ENCODE peak calls at places on chromosome 19, in five cellular contexts. One of them, this sample, is unnamed.

GRCh38 chr19:37874784-37875183 is 31.6 kb downstream of the WDR87 start:
- DNase-seq in fibroblast of lung: peak; percentile 5
- DNase-seq in PC-3: no peak
- DNase-seq in Karpas-422: no peak
- DNase-seq in IMR-90: peak; percentile 59
- DNase-seq in this sample: peak; percentile 11

GRCh38 chr19:55913643-55914268 is 18.4 kb downstream of the NLRP13 start:
- DNase-seq in fibroblast of lung: no peak
- DNase-seq in PC-3: peak; percentile 39
- DNase-seq in Karpas-422: peak; percentile 77
- DNase-seq in IMR-90: no peak
- DNase-seq in this sample: no peak

GRCh38 chr19:45798995-45799517 is 6.4 kb upstream of the DMWD start:
- DNase-seq in fibroblast of lung: peak; percentile 79
- DNase-seq in PC-3: peak; percentile 65
- DNase-seq in Karpas-422: peak; percentile 79
- DNase-seq in IMR-90: peak; percentile 83
- DNase-seq in this sample: peak; percentile 92

GRCh38 chr19:47663911-47664771 is 49.1 kb upstream of the EHD2 start:
- DNase-seq in fibroblast of lung: peak; percentile 100
- DNase-seq in PC-3: peak; percentile 86
- DNase-seq in Karpas-422: no peak
- DNase-seq in IMR-90: peak; percentile 99
- DNase-seq in this sample: peak; percentile 98

GRCh38 chr19:30717381-30717780 is 345.2 kb downstream of the ZNF536 start:
- DNase-seq in fibroblast of lung: no peak
- DNase-seq in PC-3: no peak
- DNase-seq in Karpas-422: no peak
- DNase-seq in IMR-90: no peak
- DNase-seq in this sample: no peak

GRCh38 chr19:56253737-56254136 is 18.8 kb upstream of the EDDM13 start:
- DNase-seq in fibroblast of lung: peak; percentile 74
- DNase-seq in PC-3: peak; percentile 81
- DNase-seq in Karpas-422: peak; percentile 91
- DNase-seq in IMR-90: peak; percentile 71
- DNase-seq in this sample: peak; percentile 84

GRCh38 chr19:8686549-8686948 is 12.0 kb downstream of the ACTL9 start:
- DNase-seq in fibroblast of lung: no peak
- DNase-seq in PC-3: no peak
- DNase-seq in Karpas-422: no peak
- DNase-seq in IMR-90: no peak
- DNase-seq in this sample: no peak

GRCh38 chr19:51915324-51915867 is 10.6 kb upstream of the ZNF649 start:
- DNase-seq in fibroblast of lung: no peak
- DNase-seq in PC-3: no peak
- DNase-seq in Karpas-422: no peak
- DNase-seq in IMR-90: no peak
- DNase-seq in this sample: no peak

GRCh38 chr19:45153339-45154063 is 7.3 kb downstream of the NKPD1 start:
- DNase-seq in fibroblast of lung: peak; percentile 45
- DNase-seq in PC-3: no peak
- DNase-seq in Karpas-422: no peak
- DNase-seq in IMR-90: peak; percentile 48
- DNase-seq in this sample: peak; percentile 67

DNA sequence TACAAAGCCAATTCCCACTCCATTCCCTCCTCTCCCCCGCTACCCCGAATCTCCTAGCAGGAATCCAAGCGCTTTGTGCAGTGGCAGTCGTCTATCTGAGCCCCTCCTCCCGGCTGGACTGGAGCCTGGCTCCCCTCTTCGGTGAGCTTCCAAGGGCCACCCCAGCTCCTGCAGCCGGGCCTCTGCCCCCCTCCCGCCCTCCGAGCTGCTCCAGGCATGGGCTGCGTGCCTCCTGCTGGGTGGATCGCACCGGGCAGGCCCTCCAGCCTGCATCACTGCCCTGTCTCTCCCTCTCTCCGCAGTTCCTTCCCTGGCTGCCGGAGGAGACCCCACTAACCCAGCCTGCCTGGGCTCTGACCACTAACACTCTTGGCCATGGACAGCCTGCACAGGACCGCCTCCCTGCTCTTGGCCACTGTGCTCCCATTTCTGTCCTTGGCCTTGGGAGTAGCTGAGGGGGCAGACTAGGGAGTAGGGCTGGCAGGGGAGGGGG is 12.9 kb upstream of the LENG8 start:
- DNase-seq in fibroblast of lung: no peak
- DNase-seq in PC-3: no peak
- DNase-seq in Karpas-422: no peak
- DNase-seq in IMR-90: no peak
- DNase-seq in this sample: no peak
- H3K9ac ChIP-seq in fibroblast of lung: no peak overlapping the region
- H3K9ac ChIP-seq in PC-3: no peak overlapping the region
- H3K9ac ChIP-seq in Karpas-422: no peak overlapping the region
- H3K9ac ChIP-seq in IMR-90: no peak overlapping the region
- H3K9ac ChIP-seq in this sample: no peak overlapping the region

GRCh38 chr19:5271145-5271544 is 69.5 kb downstream of the PTPRS start:
- DNase-seq in fibroblast of lung: peak; percentile 10
- DNase-seq in PC-3: peak; percentile 37
- DNase-seq in Karpas-422: peak; percentile 68
- DNase-seq in IMR-90: no peak
- DNase-seq in this sample: peak; percentile 17
- H3K4me3 ChIP-seq in fibroblast of lung: no peak overlapping the region
- H3K4me3 ChIP-seq in PC-3: no peak overlapping the region
- H3K4me3 ChIP-seq in Karpas-422: no peak overlapping the region
- H3K4me3 ChIP-seq in IMR-90: no peak overlapping the region
- H3K4me3 ChIP-seq in this sample: no peak overlapping the region

DNA sequence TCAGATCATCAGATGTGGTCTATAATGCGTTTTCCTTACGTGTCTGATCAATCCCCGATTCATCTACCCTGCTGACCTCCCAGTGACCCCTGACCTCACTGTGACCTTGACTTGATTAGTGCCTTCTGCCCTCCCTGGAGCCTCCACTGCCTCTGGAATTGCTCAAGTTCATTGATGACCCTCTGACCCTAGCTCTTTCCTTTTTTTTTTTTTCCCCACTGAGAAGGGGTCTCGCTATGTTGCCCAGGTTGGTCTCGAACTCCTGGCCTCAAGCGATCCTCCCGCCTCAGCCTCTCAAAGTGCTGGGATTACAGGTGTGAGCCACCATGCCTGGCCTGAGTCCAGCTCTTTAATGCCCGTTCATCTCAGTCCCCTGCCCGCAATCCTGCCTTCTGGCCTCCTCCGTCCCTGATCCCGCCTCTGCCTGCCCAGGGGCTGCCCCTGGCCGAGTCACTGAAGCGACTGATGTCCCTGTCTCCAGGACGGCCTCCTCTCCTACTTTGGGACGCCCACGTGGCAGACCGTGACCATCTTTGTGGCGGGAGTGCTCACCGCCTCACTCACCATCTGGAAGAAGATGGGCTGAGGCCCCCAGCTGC is 4.0 kb upstream of the FTL start:
- DNase-seq in fibroblast of lung: no peak
- DNase-seq in PC-3: no peak
- DNase-seq in Karpas-422: no peak
- DNase-seq in IMR-90: no peak
- DNase-seq in this sample: no peak
- H3K9ac ChIP-seq in fibroblast of lung: no peak overlapping the region
- H3K9ac ChIP-seq in PC-3: no peak overlapping the region
- H3K9ac ChIP-seq in Karpas-422: no peak overlapping the region
- H3K9ac ChIP-seq in IMR-90: no peak overlapping the region
- H3K9ac ChIP-seq in this sample: no peak overlapping the region

DNA sequence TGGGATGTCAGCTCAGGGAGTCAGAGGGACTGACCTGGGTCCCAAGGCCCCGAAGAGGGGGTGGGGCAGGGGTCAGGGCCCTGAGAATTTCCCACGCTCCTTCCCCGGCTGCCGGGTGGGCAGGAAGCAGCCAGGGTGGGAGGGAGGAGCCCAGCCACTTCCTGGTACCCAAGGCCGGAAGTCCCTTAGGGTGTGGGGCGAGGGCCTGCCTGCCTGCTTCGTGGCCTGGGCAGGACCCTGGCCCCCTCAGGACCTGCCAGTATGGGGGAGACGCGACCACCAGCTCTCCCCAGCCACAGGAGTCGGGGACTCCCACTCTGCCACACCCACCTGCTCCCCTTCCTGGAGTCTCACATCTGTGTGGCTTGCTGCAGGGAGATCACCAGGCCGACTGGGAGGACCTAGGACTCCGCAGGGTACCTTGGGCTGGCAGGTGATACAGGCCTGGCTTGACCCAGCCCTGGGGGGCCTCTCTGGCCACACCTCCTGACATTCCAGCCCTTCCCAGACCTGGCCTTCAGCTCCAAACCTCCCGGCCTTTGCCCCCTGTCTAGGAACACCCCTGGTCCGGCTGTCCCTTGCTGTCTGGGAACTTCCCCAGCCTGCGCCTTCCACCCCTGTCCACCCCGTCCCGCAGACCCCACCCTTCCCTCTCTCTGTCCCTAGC is 9.8 kb upstream of the CIRBP start:
- DNase-seq in fibroblast of lung: peak; percentile 71
- DNase-seq in PC-3: peak; percentile 38
- DNase-seq in Karpas-422: peak; percentile 88
- DNase-seq in IMR-90: peak; percentile 51
- DNase-seq in this sample: peak; percentile 52
- H3K4me3 ChIP-seq in fibroblast of lung: no peak overlapping the region
- H3K4me3 ChIP-seq in PC-3: no peak overlapping the region
- H3K4me3 ChIP-seq in Karpas-422: peak overlapping the region; percentile 68
- H3K4me3 ChIP-seq in IMR-90: no peak overlapping the region
- H3K4me3 ChIP-seq in this sample: peak overlapping the region; percentile 15

DNA sequence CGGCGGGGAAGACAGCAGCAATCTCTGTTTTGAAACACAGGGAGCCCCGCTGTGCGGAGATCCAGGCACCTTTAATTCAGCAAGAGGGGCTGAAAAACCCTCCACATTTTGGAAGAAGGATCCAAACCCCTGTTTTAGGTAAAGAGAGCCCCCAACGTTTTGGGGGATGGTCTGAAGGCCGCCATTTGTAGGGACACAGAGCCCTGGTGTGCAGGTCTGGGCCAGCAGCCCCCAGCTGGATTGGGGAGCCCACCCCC is 3.5 kb upstream of the HOOK2 start:
- DNase-seq in fibroblast of lung: no peak
- DNase-seq in PC-3: no peak
- DNase-seq in Karpas-422: no peak
- DNase-seq in IMR-90: no peak
- DNase-seq in this sample: no peak
- H3K9ac ChIP-seq in fibroblast of lung: peak overlapping the region; percentile 87
- H3K9ac ChIP-seq in PC-3: peak overlapping the region; percentile 59
- H3K9ac ChIP-seq in Karpas-422: peak overlapping the region; percentile 86
- H3K9ac ChIP-seq in IMR-90: peak overlapping the region; percentile 56
- H3K9ac ChIP-seq in this sample: peak overlapping the region; percentile 92

GRCh38 chr19:42067315-42067888 is 2.6 kb downstream of the GRIK5 start:
- DNase-seq in fibroblast of lung: no peak
- DNase-seq in PC-3: no peak
- DNase-seq in Karpas-422: no peak
- DNase-seq in IMR-90: no peak
- DNase-seq in this sample: no peak

GRCh38 chr19:42068361-42068755 is 1.6 kb downstream of the GRIK5 start:
- DNase-seq in fibroblast of lung: no peak
- DNase-seq in PC-3: no peak
- DNase-seq in Karpas-422: no peak
- DNase-seq in IMR-90: no peak
- DNase-seq in this sample: no peak

GRCh38 chr19:42069619-42070293 is at the start of gene GRIK5:
- DNase-seq in fibroblast of lung: no peak
- DNase-seq in PC-3: no peak
- DNase-seq in Karpas-422: no peak
- DNase-seq in IMR-90: no peak
- DNase-seq in this sample: peak; percentile 7

GRCh38 chr19:42071247-42071646 is 1.2 kb upstream of the GRIK5 start:
- DNase-seq in fibroblast of lung: no peak
- DNase-seq in PC-3: no peak
- DNase-seq in Karpas-422: no peak
- DNase-seq in IMR-90: no peak
- DNase-seq in this sample: no peak

GRCh38 chr19:42068756-42069571 is 1.0 kb downstream of the GRIK5 start:
- DNase-seq in fibroblast of lung: no peak
- DNase-seq in PC-3: no peak
- DNase-seq in Karpas-422: no peak
- DNase-seq in IMR-90: no peak
- DNase-seq in this sample: no peak
- H3K4me3 ChIP-seq in fibroblast of lung: no peak overlapping the region
- H3K4me3 ChIP-seq in PC-3: no peak overlapping the region
- H3K4me3 ChIP-seq in Karpas-422: no peak overlapping the region
- H3K4me3 ChIP-seq in IMR-90: no peak overlapping the region
- H3K4me3 ChIP-seq in this sample: no peak overlapping the region

GRCh38 chr19:5352229-5352763 is 11.7 kb upstream of the PTPRS start:
- DNase-seq in fibroblast of lung: no peak
- DNase-seq in PC-3: peak; percentile 69
- DNase-seq in Karpas-422: no peak
- DNase-seq in IMR-90: peak; percentile 15
- DNase-seq in this sample: no peak
- H3K9ac ChIP-seq in fibroblast of lung: no peak overlapping the region
- H3K9ac ChIP-seq in PC-3: no peak overlapping the region
- H3K9ac ChIP-seq in Karpas-422: no peak overlapping the region
- H3K9ac ChIP-seq in IMR-90: no peak overlapping the region
- H3K9ac ChIP-seq in this sample: no peak overlapping the region

GRCh38 chr19:2289714-2290435 is 7.9 kb upstream of the PEAK3 start:
- DNase-seq in fibroblast of lung: no peak
- DNase-seq in PC-3: no peak
- DNase-seq in Karpas-422: peak; percentile 85
- DNase-seq in IMR-90: no peak
- DNase-seq in this sample: peak; percentile 33
- H3K4me3 ChIP-seq in fibroblast of lung: no peak overlapping the region
- H3K4me3 ChIP-seq in PC-3: peak overlapping the region; percentile 51
- H3K4me3 ChIP-seq in Karpas-422: peak overlapping the region; percentile 59
- H3K4me3 ChIP-seq in IMR-90: no peak overlapping the region
- H3K4me3 ChIP-seq in this sample: peak overlapping the region; percentile 54

DNA sequence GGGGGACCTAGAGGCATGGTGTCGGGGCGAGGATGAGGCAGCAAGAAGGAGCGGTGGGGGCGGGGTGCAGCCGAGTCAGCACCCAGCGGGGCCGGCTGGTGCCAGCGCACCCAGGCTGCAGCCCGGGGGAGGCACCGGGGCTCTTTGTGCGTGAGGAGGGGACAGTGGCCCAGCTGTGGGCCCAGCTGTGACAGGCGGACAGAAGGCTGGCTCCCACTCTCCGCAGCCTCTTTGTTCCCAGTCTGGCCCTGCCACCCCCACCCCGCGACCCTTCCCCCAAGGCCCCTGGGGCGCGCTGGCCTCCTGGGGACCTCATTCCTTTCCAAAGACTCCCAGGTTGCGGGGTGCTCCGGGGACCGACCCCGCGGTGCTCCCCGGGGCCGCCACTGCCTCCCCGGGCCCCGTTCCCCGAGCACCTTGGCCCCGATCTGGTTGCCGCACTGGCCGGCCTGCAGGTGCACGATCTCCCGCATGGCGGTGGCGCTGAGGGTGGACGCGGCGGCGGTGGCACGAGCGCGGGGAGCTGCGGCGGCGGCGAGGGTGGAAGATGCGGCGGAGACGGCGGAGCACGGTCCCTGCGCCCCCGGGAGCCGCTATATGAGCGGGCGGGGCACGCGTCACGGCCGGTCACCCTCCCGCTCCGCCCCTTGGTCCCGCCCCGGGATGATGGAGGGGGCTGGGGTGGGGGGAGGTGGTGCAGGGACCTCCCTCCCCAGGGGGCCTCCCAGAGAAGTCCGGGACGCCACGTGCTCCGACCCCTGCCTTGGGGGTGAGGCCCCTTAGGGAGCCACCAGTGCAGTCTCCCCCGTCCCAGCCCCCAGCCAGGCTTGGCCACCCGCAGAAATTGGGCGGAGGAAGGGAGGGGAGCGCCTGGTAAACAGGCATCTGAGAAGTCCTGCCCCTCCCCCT is at the start of gene TUBB4A:
- DNase-seq in fibroblast of lung: no peak
- DNase-seq in PC-3: peak; percentile 17
- DNase-seq in Karpas-422: peak; percentile 57
- DNase-seq in IMR-90: no peak
- DNase-seq in this sample: no peak
- H3K9ac ChIP-seq in fibroblast of lung: no peak within 1 kb of the TSS
- H3K9ac ChIP-seq in PC-3: no peak within 1 kb of the TSS
- H3K9ac ChIP-seq in Karpas-422: peak within 1 kb of the TSS; percentile 43
- H3K9ac ChIP-seq in IMR-90: no peak within 1 kb of the TSS
- H3K9ac ChIP-seq in this sample: no peak within 1 kb of the TSS